ENCODE peak calls at places on chromosomes 11 and 22, in seven cellular contexts. One of them, this sample, is unnamed.

GRCh38 chr11:46879056-46879585 is 33.0 kb upstream of the CKAP5 start:
- DNase-seq in HCT116: no peak
- DNase-seq in Caco-2: no peak
- DNase-seq in astrocyte of the spinal cord: no peak
- DNase-seq in left ventricle myocardium inferior: no peak
- DNase-seq in NB4: no peak
- DNase-seq in lower leg skin: no peak
- DNase-seq in this sample: no peak

GRCh38 chr11:65208785-65209710 is 27.3 kb downstream of the CAPN1 start:
- DNase-seq in HCT116: no peak
- DNase-seq in Caco-2: no peak
- DNase-seq in astrocyte of the spinal cord: no peak
- DNase-seq in left ventricle myocardium inferior: no peak
- DNase-seq in NB4: peak; percentile 73
- DNase-seq in lower leg skin: no peak
- DNase-seq in this sample: no peak

GRCh38 chr11:71459076-71459766 is 6.2 kb downstream of the NADSYN1 start:
- DNase-seq in HCT116: no peak
- DNase-seq in Caco-2: no peak
- DNase-seq in astrocyte of the spinal cord: no peak
- DNase-seq in left ventricle myocardium inferior: no peak
- DNase-seq in NB4: no peak
- DNase-seq in lower leg skin: no peak
- DNase-seq in this sample: no peak

GRCh38 chr11:88439356-88439755 is 101.8 kb upstream of the CTSC start:
- DNase-seq in HCT116: no peak
- DNase-seq in Caco-2: no peak
- DNase-seq in astrocyte of the spinal cord: no peak
- DNase-seq in left ventricle myocardium inferior: no peak
- DNase-seq in NB4: no peak
- DNase-seq in lower leg skin: no peak
- DNase-seq in this sample: no peak

GRCh38 chr11:62108971-62109391 is 14.8 kb upstream of the INCENP start:
- DNase-seq in HCT116: no peak
- DNase-seq in Caco-2: no peak
- DNase-seq in astrocyte of the spinal cord: peak; percentile 53
- DNase-seq in left ventricle myocardium inferior: no peak
- DNase-seq in NB4: peak; percentile 50
- DNase-seq in lower leg skin: no peak
- DNase-seq in this sample: no peak

GRCh38 chr11:28759311-28759710 is 651.1 kb downstream of the METTL15 start:
- DNase-seq in HCT116: peak; percentile 2
- DNase-seq in Caco-2: peak; percentile 75
- DNase-seq in astrocyte of the spinal cord: peak; percentile 31
- DNase-seq in left ventricle myocardium inferior: no peak
- DNase-seq in NB4: no peak
- DNase-seq in lower leg skin: no peak
- DNase-seq in this sample: no peak

GRCh38 chr11:1229471-1230120 is 6.7 kb downstream of the MUC5B start:
- DNase-seq in HCT116: no peak
- DNase-seq in Caco-2: no peak
- DNase-seq in astrocyte of the spinal cord: no peak
- DNase-seq in left ventricle myocardium inferior: no peak
- DNase-seq in NB4: no peak
- DNase-seq in lower leg skin: no peak
- DNase-seq in this sample: no peak

GRCh38 chr11:81030186-81030585 is 1589.4 kb upstream of the TENM4 start:
- DNase-seq in HCT116: no peak
- DNase-seq in Caco-2: no peak
- DNase-seq in astrocyte of the spinal cord: no peak
- DNase-seq in left ventricle myocardium inferior: no peak
- DNase-seq in NB4: no peak
- DNase-seq in lower leg skin: no peak
- DNase-seq in this sample: no peak

GRCh38 chr11:65169164-65169641 is 830 bp upstream of the SPDYC start:
- DNase-seq in HCT116: no peak
- DNase-seq in Caco-2: no peak
- DNase-seq in astrocyte of the spinal cord: peak; percentile 62
- DNase-seq in left ventricle myocardium inferior: no peak
- DNase-seq in NB4: peak; percentile 68
- DNase-seq in lower leg skin: no peak
- DNase-seq in this sample: no peak

GRCh38 chr22:50613291-50613981 is 12.8 kb downstream of the MAPK8IP2 start:
- DNase-seq in HCT116: peak; percentile 68
- DNase-seq in Caco-2: no peak
- DNase-seq in astrocyte of the spinal cord: no peak
- DNase-seq in left ventricle myocardium inferior: peak; percentile 59
- DNase-seq in NB4: no peak
- DNase-seq in lower leg skin: no peak
- DNase-seq in this sample: no peak

GRCh38 chr11:9527481-9528140 is 45.9 kb upstream of the WEE1 start:
- DNase-seq in HCT116: peak; percentile 22
- DNase-seq in Caco-2: no peak
- DNase-seq in astrocyte of the spinal cord: peak; percentile 90
- DNase-seq in left ventricle myocardium inferior: no peak
- DNase-seq in NB4: no peak
- DNase-seq in lower leg skin: peak; percentile 67
- DNase-seq in this sample: no peak

GRCh38 chr11:17221968-17222367 is 14.2 kb upstream of the PIK3C2A start:
- DNase-seq in HCT116: no peak
- DNase-seq in Caco-2: no peak
- DNase-seq in astrocyte of the spinal cord: peak; percentile 38
- DNase-seq in left ventricle myocardium inferior: no peak
- DNase-seq in NB4: peak; percentile 78
- DNase-seq in lower leg skin: no peak
- DNase-seq in this sample: no peak

GRCh38 chr11:8839306-8839956 is 71.6 kb upstream of the AKIP1 start:
- DNase-seq in HCT116: no peak
- DNase-seq in Caco-2: no peak
- DNase-seq in astrocyte of the spinal cord: peak; percentile 3
- DNase-seq in left ventricle myocardium inferior: no peak
- DNase-seq in NB4: no peak
- DNase-seq in lower leg skin: no peak
- DNase-seq in this sample: no peak

GRCh38 chr11:47552086-47552580 is 799 bp downstream of the CELF1 start:
- DNase-seq in HCT116: no peak
- DNase-seq in Caco-2: peak; percentile 62
- DNase-seq in astrocyte of the spinal cord: peak; percentile 46
- DNase-seq in left ventricle myocardium inferior: peak; percentile 20
- DNase-seq in NB4: peak; percentile 56
- DNase-seq in lower leg skin: no peak
- DNase-seq in this sample: no peak

GRCh38 chr11:30489513-30489912 is 96.6 kb downstream of the MPPED2 start:
- DNase-seq in HCT116: no peak
- DNase-seq in Caco-2: no peak
- DNase-seq in astrocyte of the spinal cord: no peak
- DNase-seq in left ventricle myocardium inferior: no peak
- DNase-seq in NB4: no peak
- DNase-seq in lower leg skin: no peak
- DNase-seq in this sample: no peak

GRCh38 chr11:106706355-106706754 is 311.9 kb downstream of the GUCY1A2 start:
- DNase-seq in HCT116: peak; percentile 27
- DNase-seq in Caco-2: peak; percentile 31
- DNase-seq in astrocyte of the spinal cord: peak; percentile 83
- DNase-seq in left ventricle myocardium inferior: no peak
- DNase-seq in NB4: no peak
- DNase-seq in lower leg skin: no peak
- DNase-seq in this sample: no peak

GRCh38 chr11:2215230-2215560 is 43.6 kb upstream of the TH start:
- DNase-seq in HCT116: no peak
- DNase-seq in Caco-2: no peak
- DNase-seq in astrocyte of the spinal cord: no peak
- DNase-seq in left ventricle myocardium inferior: no peak
- DNase-seq in NB4: no peak
- DNase-seq in lower leg skin: no peak
- DNase-seq in this sample: no peak

GRCh38 chr22:24510694-24511625 is 15.8 kb downstream of the UPB1 start:
- DNase-seq in HCT116: no peak
- DNase-seq in Caco-2: peak; percentile 66
- DNase-seq in astrocyte of the spinal cord: peak; percentile 38
- DNase-seq in left ventricle myocardium inferior: peak; percentile 25
- DNase-seq in NB4: peak; percentile 94
- DNase-seq in lower leg skin: no peak
- DNase-seq in this sample: no peak

GRCh38 chr22:20080445-20080775 is 369 bp downstream of the DGCR8 start:
- DNase-seq in HCT116: no peak
- DNase-seq in Caco-2: peak; percentile 83
- DNase-seq in astrocyte of the spinal cord: peak; percentile 51
- DNase-seq in left ventricle myocardium inferior: peak; percentile 68
- DNase-seq in NB4: peak; percentile 66
- DNase-seq in lower leg skin: no peak
- DNase-seq in this sample: no peak

GRCh38 chr22:20076627-20077172 is 3.3 kb upstream of the DGCR8 start:
- DNase-seq in HCT116: no peak
- DNase-seq in Caco-2: peak; percentile 13
- DNase-seq in astrocyte of the spinal cord: no peak
- DNase-seq in left ventricle myocardium inferior: no peak
- DNase-seq in NB4: no peak
- DNase-seq in lower leg skin: no peak
- DNase-seq in this sample: no peak

GRCh38 chr22:20080776-20081654 is 974 bp downstream of the DGCR8 start:
- DNase-seq in HCT116: no peak
- DNase-seq in Caco-2: peak; percentile 24
- DNase-seq in astrocyte of the spinal cord: peak; percentile 63
- DNase-seq in left ventricle myocardium inferior: no peak
- DNase-seq in NB4: peak; percentile 52
- DNase-seq in lower leg skin: no peak
- DNase-seq in this sample: no peak

GRCh38 chr22:20083157-20083890 is 3.3 kb downstream of the DGCR8 start:
- DNase-seq in HCT116: no peak
- DNase-seq in Caco-2: no peak
- DNase-seq in astrocyte of the spinal cord: no peak
- DNase-seq in left ventricle myocardium inferior: no peak
- DNase-seq in NB4: no peak
- DNase-seq in lower leg skin: no peak
- DNase-seq in this sample: no peak

GRCh38 chr22:20079745-20080444 is at the start of gene DGCR8:
- DNase-seq in HCT116: peak; percentile 86
- DNase-seq in Caco-2: peak; percentile 97
- DNase-seq in astrocyte of the spinal cord: peak; percentile 96
- DNase-seq in left ventricle myocardium inferior: peak; percentile 94
- DNase-seq in NB4: peak; percentile 89
- DNase-seq in lower leg skin: peak; percentile 88
- DNase-seq in this sample: peak; percentile 96
- TF ChIP-seq CTCF in HCT116: no peak
- TF ChIP-seq CTCF in Caco-2: no peak
- TF ChIP-seq CTCF in astrocyte of the spinal cord: no peak
- TF ChIP-seq CTCF in left ventricle myocardium inferior: no peak
- TF ChIP-seq CTCF in NB4: no peak
- TF ChIP-seq CTCF in lower leg skin: no peak
- TF ChIP-seq CTCF in this sample: no peak

GRCh38 chr11:134393638-134394037 is 18.4 kb downstream of the B3GAT1 start:
- DNase-seq in HCT116: peak; percentile 2
- DNase-seq in Caco-2: peak; percentile 67
- DNase-seq in astrocyte of the spinal cord: no peak
- DNase-seq in left ventricle myocardium inferior: no peak
- DNase-seq in NB4: peak; percentile 36
- DNase-seq in lower leg skin: no peak
- DNase-seq in this sample: no peak
- TF ChIP-seq CTCF in HCT116: peak; percentile 36
- TF ChIP-seq CTCF in Caco-2: peak; percentile 88
- TF ChIP-seq CTCF in astrocyte of the spinal cord: no peak
- TF ChIP-seq CTCF in left ventricle myocardium inferior: peak; percentile 53
- TF ChIP-seq CTCF in NB4: no peak
- TF ChIP-seq CTCF in lower leg skin: no peak
- TF ChIP-seq CTCF in this sample: no peak

GRCh38 chr11:27723685-27724084 is 23.4 kb upstream of the BDNF start:
- DNase-seq in HCT116: no peak
- DNase-seq in Caco-2: no peak
- DNase-seq in astrocyte of the spinal cord: no peak
- DNase-seq in left ventricle myocardium inferior: no peak
- DNase-seq in NB4: no peak
- DNase-seq in lower leg skin: no peak
- DNase-seq in this sample: no peak
- TF ChIP-seq CTCF in HCT116: no peak
- TF ChIP-seq CTCF in Caco-2: no peak
- TF ChIP-seq CTCF in astrocyte of the spinal cord: peak; percentile 35
- TF ChIP-seq CTCF in left ventricle myocardium inferior: no peak
- TF ChIP-seq CTCF in NB4: no peak
- TF ChIP-seq CTCF in lower leg skin: no peak
- TF ChIP-seq CTCF in this sample: no peak

GRCh38 chr11:36431429-36432092 is 78.5 kb downstream of the TRAF6 start:
- DNase-seq in HCT116: peak; percentile 84
- DNase-seq in Caco-2: peak; percentile 25
- DNase-seq in astrocyte of the spinal cord: peak; percentile 98
- DNase-seq in left ventricle myocardium inferior: peak; percentile 52
- DNase-seq in NB4: peak; percentile 62
- DNase-seq in lower leg skin: no peak
- DNase-seq in this sample: no peak
- TF ChIP-seq CTCF in HCT116: no peak
- TF ChIP-seq CTCF in Caco-2: peak; percentile 11
- TF ChIP-seq CTCF in astrocyte of the spinal cord: peak; percentile 38
- TF ChIP-seq CTCF in left ventricle myocardium inferior: no peak
- TF ChIP-seq CTCF in NB4: no peak
- TF ChIP-seq CTCF in lower leg skin: no peak
- TF ChIP-seq CTCF in this sample: peak; percentile 22

GRCh38 chr11:55357560-55358184 is 10.1 kb upstream of the OR4A15 start:
- DNase-seq in HCT116: no peak
- DNase-seq in Caco-2: peak; percentile 7
- DNase-seq in astrocyte of the spinal cord: no peak
- DNase-seq in left ventricle myocardium inferior: no peak
- DNase-seq in NB4: peak; percentile 70
- DNase-seq in lower leg skin: no peak
- DNase-seq in this sample: no peak
- TF ChIP-seq CTCF in HCT116: peak; percentile 38
- TF ChIP-seq CTCF in Caco-2: peak; percentile 31
- TF ChIP-seq CTCF in astrocyte of the spinal cord: no peak
- TF ChIP-seq CTCF in left ventricle myocardium inferior: no peak
- TF ChIP-seq CTCF in NB4: peak; percentile 79
- TF ChIP-seq CTCF in lower leg skin: no peak
- TF ChIP-seq CTCF in this sample: no peak

This sample was measured in osteocyte.